ENCODE peak calls at places on chromosome 16, in nine cellular contexts. X is cardiac fibroblast; S is CD8-positive, alpha-beta memory T cell; Y is thoracic aorta; A is AG09319; K is ACHN; Q is iPS DF 19.7; Z is activated T-helper 1 cell treated with anti-CD3 and anti-CD28 coated beads, Interleukin-2, amount 50 U/mL, for 16 hours; L is H54. F is an unnamed sample.

GRCh38 chr16:86625029-86625428 is 46.7 kb downstream of the FOXL1 start:
- DNase-seq in S (no peak), Z (no peak), Q (no peak), X (no peak), L (no peak), A (no peak), K (no peak), Y (no peak), F (no peak)

GRCh38 chr16:8753411-8754054 is 43.9 kb downstream of the TMEM186 start:
- DNase-seq in Q (no peak), L (no peak), Z (no peak), A (no peak), S (no peak), K (no peak), X (no peak), Y (no peak), F (peak; percentile 5)

GRCh38 chr16:89655062-89655643 is 2.4 kb downstream of the CHMP1A start:
- DNase-seq in L (no peak), Z (no peak), A (no peak), S (no peak), Y (no peak), X (no peak), Q (no peak), K (no peak), F (no peak)

GRCh38 chr16:80158766-80159165 is 382.0 kb upstream of the DYNLRB2 start:
- DNase-seq in Z (no peak), Q (no peak), Y (no peak), S (no peak), K (peak; percentile 28), A (no peak), X (peak; percentile 80), L (peak; percentile 47), F (peak; percentile 94)

GRCh38 chr16:3922241-3922640 is 41.7 kb upstream of the CREBBP start:
- DNase-seq in L (no peak), Z (no peak), S (no peak), A (no peak), Y (no peak), X (no peak), K (no peak), Q (no peak), F (no peak)

GRCh38 chr16:30166202-30166902 is 17.1 kb upstream of the CORO1A start:
- DNase-seq in Y (no peak), A (no peak), S (peak; percentile 28), K (no peak), L (no peak), Q (no peak), Z (no peak), X (no peak), F (no peak)

GRCh38 chr16:65672960-65673359 is 551.1 kb upstream of the CDH11 start:
- DNase-seq in Q (no peak), S (no peak), Y (no peak), Z (no peak), A (no peak), K (no peak), L (no peak), X (peak; percentile 14), F (peak; percentile 64)

GRCh38 chr16:57993452-57993851 is 7.0 kb downstream of the ZNF319 start:
- DNase-seq in Y (no peak), S (no peak), Q (no peak), K (no peak), A (no peak), L (no peak), Z (no peak), X (no peak), F (no peak)